ENCODE peak calls at places on chromosomes 2 and 18, in ten cellular contexts. N is GM12864; D is cardiac fibroblast; C is AG10803; J is A549; Y is iPS DF 6.9; H is effector memory CD4-positive, alpha-beta T cell; A is GM12865; V is suprapubic skin; O is cardiac muscle cell. P is an unnamed sample.

GRCh38 chr2:68885074-68885810 is 14.0 kb upstream of the BMP10 start:
- DNase-seq in N (no peak), J (no peak), C (no peak), D (no peak), Y (no peak), V (no peak), H (no peak), A (no peak), O (no peak), P (no peak)

GRCh38 chr2:56210291-56210690 is 26.5 kb downstream of the CCDC85A start:
- DNase-seq in Y (no peak), J (no peak), H (no peak), N (no peak), D (no peak), V (no peak), A (no peak), C (no peak), O (no peak), P (no peak)

GRCh38 chr2:56580242-56580641 is 396.5 kb downstream of the CCDC85A start:
- DNase-seq in Y (no peak), V (no peak), A (no peak), D (peak), H (no peak), O (peak), N (no peak), C (peak), J (no peak), P (peak)

GRCh38 chr2:26477911-26478253 is at the start of gene OTOF:
- DNase-seq in C (peak), O (peak), N (no peak), J (peak), D (peak), A (no peak), Y (no peak), H (no peak), V (no peak), P (peak)

GRCh38 chr2:216109962-216110614 is 940 bp downstream of the XRCC5 start:
- DNase-seq in V (no peak), Y (no peak), O (peak), J (peak), A (peak), N (no peak), C (peak), H (no peak), D (peak), P (peak)

GRCh38 chr2:9247177-9247576 is 40.6 kb downstream of the ASAP2 start:
- DNase-seq in D (no peak), H (no peak), V (no peak), O (no peak), C (no peak), A (no peak), J (no peak), Y (no peak), N (no peak), P (no peak)

GRCh38 chr2:166765141-166765540 is 123.1 kb upstream of the XIRP2 start:
- DNase-seq in N (no peak), V (no peak), A (no peak), J (no peak), O (no peak), C (no peak), D (no peak), Y (no peak), H (no peak), P (peak)

GRCh38 chr18:79879566-79879965 is 71.9 kb downstream of the SLC66A2 start:
- DNase-seq in C (no peak), H (no peak), Y (no peak), O (no peak), V (no peak), D (no peak), A (no peak), J (no peak), N (no peak), P (no peak)

GRCh38 chr2:99850076-99850710 is 292.2 kb downstream of the AFF3 start:
- DNase-seq in C (no peak), D (no peak), A (no peak), N (no peak), O (no peak), J (no peak), V (no peak), H (no peak), Y (no peak), P (peak)

GRCh38 chr2:48197618-48198017 is 291.3 kb upstream of the FBXO11 start:
- DNase-seq in N (no peak), O (no peak), A (no peak), J (no peak), C (no peak), H (no peak), Y (no peak), V (no peak), D (no peak), P (no peak)

GRCh38 chr18:34942975-34943374 is 98.2 kb upstream of the MAPRE2 start:
- DNase-seq in A (no peak), J (no peak), V (no peak), H (no peak), D (no peak), Y (no peak), O (no peak), N (no peak), C (no peak), P (no peak)

GRCh38 chr2:149009928-149010461 is 28.5 kb upstream of the LYPD6B start:
- DNase-seq in D (no peak), N (no peak), O (no peak), Y (no peak), H (no peak), A (no peak), V (no peak), C (no peak), J (no peak), P (no peak)

GRCh38 chr2:240095556-240096523 is 40.3 kb downstream of the COPS9 start:
- DNase-seq in C (no peak), D (no peak), N (no peak), H (no peak), O (no peak), J (no peak), Y (peak), A (no peak), V (no peak), P (no peak)

GRCh38 chr18:54393648-54394294 is 36.1 kb downstream of the C18orf54 start:
- DNase-seq in Y (no peak), N (no peak), J (no peak), H (no peak), A (no peak), C (no peak), D (no peak), V (no peak), O (no peak), P (no peak)

GRCh38 chr2:95353055-95353575 is 49.4 kb upstream of the FAHD2A start:
- DNase-seq in V (no peak), D (no peak), J (no peak), N (no peak), O (no peak), H (no peak), C (no peak), Y (no peak), A (no peak), P (no peak)

GRCh38 chr2:29518010-29518409 is 402.8 kb downstream of the CLIP4 start:
- DNase-seq in V (no peak), A (no peak), C (peak), N (no peak), H (no peak), D (peak), J (no peak), Y (no peak), O (peak), P (peak)

GRCh38 chr2:136492901-136493300 is 272.4 kb upstream of the THSD7B start:
- DNase-seq in N (no peak), Y (no peak), V (no peak), O (no peak), H (no peak), D (no peak), A (no peak), J (no peak), C (no peak), P (no peak)

GRCh38 chr2:182229288-182229687 is 197.5 kb downstream of the PDE1A start:
- DNase-seq in A (no peak), H (no peak), V (no peak), Y (no peak), J (no peak), C (no peak), D (no peak), N (no peak), O (no peak), P (peak)

GRCh38 chr18:23990474-23991410 is 23.8 kb upstream of the TTC39C start:
- DNase-seq in N (no peak), A (no peak), D (no peak), Y (no peak), C (peak), H (no peak), V (no peak), J (no peak), O (no peak), P (peak)

GRCh38 chr18:22286576-22286975 is 117.2 kb downstream of the GATA6 start:
- DNase-seq in O (peak), H (no peak), V (no peak), Y (no peak), N (no peak), C (no peak), J (no peak), D (peak), A (no peak), P (no peak)

GRCh38 chr2:235378261-235378660 is 115.6 kb upstream of the AGAP1 start:
- DNase-seq in Y (no peak), J (no peak), D (no peak), O (peak), C (peak), H (no peak), V (no peak), N (no peak), A (no peak), P (no peak)

GRCh38 chr2:210994104-210994503 is 437.7 kb downstream of the CPS1 start:
- DNase-seq in D (no peak), N (no peak), J (no peak), A (no peak), O (no peak), V (no peak), H (no peak), Y (no peak), C (no peak), P (no peak)

GRCh38 chr2:128178650-128179460 is 87.9 kb downstream of the UGGT1 start:
- DNase-seq in D (peak), C (peak), O (peak), J (peak), Y (peak), N (peak), V (no peak), H (peak), A (peak), P (peak)

GRCh38 chr2:133777607-133778006 is 209.3 kb upstream of the NCKAP5 start:
- DNase-seq in Y (no peak), V (no peak), N (no peak), A (no peak), J (no peak), H (no peak), D (no peak), C (peak), O (no peak), P (peak)

GRCh38 chr18:13465126-13465446 is 246.5 kb downstream of the LDLRAD4 start:
- DNase-seq in A (no peak), C (no peak), H (no peak), Y (no peak), J (no peak), V (no peak), N (no peak), O (no peak), D (no peak), P (no peak)
- H3K4me3 ChIP-seq in A (peak), C (no peak), H (peak), Y (no peak), J (no peak), V (peak), N (peak), O (no peak), D (no peak), P (no peak)

DNA sequence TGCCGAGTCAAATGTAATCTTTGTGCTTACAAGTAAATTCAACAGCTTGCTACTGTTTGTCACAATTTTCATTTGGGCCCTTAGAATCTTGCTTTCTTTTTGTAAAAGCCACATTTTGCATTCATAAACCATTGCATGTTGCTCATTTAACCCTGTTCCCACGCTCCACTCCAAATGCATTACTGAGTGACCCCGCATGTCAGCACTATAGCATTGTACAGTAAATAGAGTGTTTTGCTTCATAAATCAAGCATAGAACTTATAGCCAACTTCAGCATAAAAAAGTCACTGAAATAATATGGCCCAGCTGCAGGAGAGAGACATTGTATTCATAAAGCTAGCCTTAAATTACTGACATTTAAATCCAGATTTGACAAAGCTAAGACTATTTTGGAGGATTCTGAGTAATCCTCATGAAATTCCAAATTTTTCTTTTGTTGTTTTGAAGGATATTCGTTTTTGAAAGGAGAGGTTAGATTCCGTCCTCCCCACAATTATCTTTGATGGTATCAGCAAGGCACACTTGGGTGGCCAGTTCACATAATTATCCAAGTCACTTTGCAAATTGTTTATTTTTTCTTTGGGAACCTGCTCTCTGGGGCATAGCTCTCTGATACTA is 320.9 kb upstream of the TCF4 start:
- DNase-seq in C (peak), O (peak), A (no peak), H (no peak), N (no peak), D (no peak), Y (no peak), J (no peak), V (no peak), P (no peak)
- H3K4me3 ChIP-seq in C (no peak), O (no peak), A (no peak), H (no peak), N (no peak), D (no peak), Y (no peak), J (no peak), V (no peak), P (no peak)

GRCh38 chr18:2050702-2051201 is 520.6 kb downstream of the METTL4 start:
- DNase-seq in O (peak), J (no peak), D (no peak), V (no peak), C (no peak), H (no peak), A (no peak), N (no peak), Y (no peak), P (peak)

DNA sequence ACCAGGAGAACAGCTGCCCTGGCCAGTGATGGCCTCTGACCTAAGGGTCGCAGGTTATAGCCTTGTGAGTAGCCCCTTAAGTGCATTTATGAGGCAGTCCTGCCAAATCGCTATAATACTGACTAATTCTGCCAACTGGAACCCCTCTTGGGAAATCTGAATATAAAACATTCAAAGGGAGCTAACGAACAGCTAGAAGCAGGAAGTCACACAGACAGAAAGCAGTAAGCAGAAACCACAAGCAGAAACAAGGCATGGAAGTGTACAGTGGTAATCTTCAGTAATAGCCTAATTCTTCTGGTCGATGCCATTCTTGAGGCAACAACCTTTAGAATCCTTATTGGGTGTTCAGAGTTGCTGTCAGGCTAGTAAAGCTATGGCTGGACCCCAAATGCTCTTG is 521.3 kb downstream of the METTL4 start:
- DNase-seq in Y (no peak), O (peak), D (peak), A (no peak), N (no peak), H (no peak), V (no peak), J (no peak), C (peak), P (peak)
- H3K4me3 ChIP-seq in Y (no peak), O (no peak), D (no peak), A (no peak), N (no peak), H (no peak), V (no peak), J (no peak), C (no peak), P (no peak)

DNA sequence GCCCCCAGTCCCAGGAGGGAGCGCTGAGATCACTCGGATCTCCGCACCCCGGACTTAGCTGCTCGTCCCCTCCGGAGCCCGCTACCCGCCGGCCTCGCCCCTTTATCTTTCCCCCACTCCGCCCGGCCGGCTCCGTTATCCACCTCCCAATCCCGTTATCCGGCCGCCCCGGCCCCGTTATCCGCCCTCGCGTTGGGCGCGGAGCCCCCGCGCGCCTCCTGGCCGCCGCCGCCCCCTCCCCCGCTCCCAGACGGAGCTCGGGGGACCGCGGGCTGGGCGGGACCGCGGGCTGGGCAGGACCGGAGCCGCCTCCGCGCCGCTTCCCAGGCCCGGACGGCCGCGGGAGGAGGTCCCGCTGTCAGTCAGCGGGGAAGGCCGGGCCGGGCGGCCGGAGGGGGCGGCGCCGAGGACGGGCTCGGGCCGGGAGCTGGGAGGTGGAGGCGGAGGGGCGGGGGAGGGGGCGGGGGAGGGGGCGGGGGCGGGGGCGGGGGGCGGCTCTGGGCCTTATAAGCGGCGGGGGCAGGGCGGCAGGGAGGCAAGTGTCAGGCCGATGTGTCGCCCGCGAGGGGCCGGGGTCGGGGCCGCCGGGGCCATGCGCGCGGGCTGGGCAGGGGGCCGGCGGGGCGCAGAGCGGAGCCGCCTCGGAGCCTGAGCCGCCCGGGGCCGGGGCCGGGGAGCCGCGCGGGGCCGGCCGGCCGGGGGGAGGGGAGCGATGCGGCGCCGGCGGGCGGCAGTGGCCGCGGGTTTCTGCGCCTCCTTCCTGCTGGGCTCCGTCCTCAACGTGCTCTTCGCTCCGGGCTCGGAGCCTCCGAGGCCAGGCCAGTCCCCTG is at the start of gene PKDCC:
- DNase-seq in J (peak), V (peak), H (peak), C (peak), O (peak), A (peak), D (peak), Y (no peak), N (no peak), P (peak)
- H3K4me3 ChIP-seq in J (peak), V (peak), H (peak), C (peak), O (peak), A (peak), D (peak), Y (peak), N (peak), P (peak)

DNA sequence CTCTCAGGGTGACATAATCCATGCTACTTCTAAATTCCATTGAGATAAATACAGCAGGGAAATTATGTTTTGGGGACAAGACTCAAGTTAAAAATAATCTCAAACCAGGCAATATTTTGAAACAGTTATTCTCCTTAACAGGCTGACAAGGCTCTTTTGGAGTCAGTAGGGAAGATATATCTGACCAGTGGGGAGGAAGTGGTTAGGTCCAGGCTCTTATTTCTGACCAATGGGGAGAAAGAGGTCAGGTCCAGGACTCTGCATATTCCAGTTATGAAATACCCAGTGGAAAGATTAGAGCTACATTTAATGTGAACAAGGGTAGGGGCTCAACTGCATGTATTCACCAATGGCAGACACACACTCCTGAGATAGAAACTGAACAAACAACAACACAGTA is 97.1 kb downstream of the DOCK10 start:
- DNase-seq in N (no peak), H (no peak), C (no peak), A (no peak), Y (no peak), O (peak), J (no peak), V (no peak), D (peak), P (no peak)
- H3K4me3 ChIP-seq in N (peak), H (peak), C (no peak), A (peak), Y (no peak), O (no peak), J (no peak), V (no peak), D (no peak), P (no peak)

GRCh38 chr2:118848381-118849225 is 1.2 kb upstream of the EN1 start:
- DNase-seq in H (no peak), N (no peak), Y (no peak), V (no peak), O (no peak), C (no peak), A (no peak), D (no peak), J (no peak), P (no peak)
- H3K4me3 ChIP-seq in H (no peak), N (no peak), Y (peak), V (peak), O (peak), C (peak), A (no peak), D (no peak), J (no peak), P (no peak)

GRCh38 chr2:196168181-196168580 is 3.2 kb downstream of the STK17B start:
- DNase-seq in N (no peak), H (no peak), Y (no peak), C (no peak), J (no peak), D (peak), A (no peak), V (no peak), O (no peak), P (peak)
- H3K4me3 ChIP-seq in N (peak), H (peak), Y (no peak), C (no peak), J (peak), D (no peak), A (peak), V (peak), O (no peak), P (peak)

P was measured in fibroblast of lung.